ENCODE peak calls at places on chromosomes 16 and 17, in five cellular contexts. J, X, I, C and G are unnamed samples.

GRCh38 chr17:55005520-55005919 is 37.0 kb downstream of the STXBP4 start:
- DNase-seq in X (peak; percentile 30), I (no peak), C (no peak), J (no peak), G (peak; percentile 9)

GRCh38 chr17:50421308-50422031 is 4.5 kb upstream of the ACSF2 start:
- DNase-seq in J (no peak), X (no peak), C (no peak), I (no peak), G (peak; percentile 72)

GRCh38 chr16:52574105-52574437 is 27.1 kb upstream of the TOX3 start:
- DNase-seq in J (no peak), I (no peak), X (no peak), C (no peak), G (no peak)

GRCh38 chr17:34997355-34997862 is 17.1 kb downstream of the LIG3 start:
- DNase-seq in J (peak; percentile 69), X (no peak), I (no peak), C (no peak), G (no peak)

GRCh38 chr16:82382521-82382920 is 212.5 kb upstream of the MPHOSPH6 start:
- DNase-seq in C (no peak), X (no peak), J (no peak), I (no peak), G (no peak)

GRCh38 chr17:59815965-59816364 is 76.8 kb downstream of the TUBD1 start:
- DNase-seq in X (no peak), C (no peak), J (no peak), I (no peak), G (no peak)

GRCh38 chr17:51827140-51827539 is 331.4 kb downstream of the CA10 start:
- DNase-seq in I (no peak), X (no peak), J (no peak), C (no peak), G (no peak)

GRCh38 chr17:43723697-43724359 is 34.8 kb downstream of the SOST start:
- DNase-seq in J (no peak), I (no peak), C (no peak), X (no peak), G (no peak)

GRCh38 chr17:31931781-31932180 is 5.0 kb upstream of the SUZ12 start:
- DNase-seq in C (no peak), X (no peak), J (no peak), I (no peak), G (no peak)

GRCh38 chr17:60720763-60721531 is 43.3 kb downstream of the BCAS3 start:
- DNase-seq in C (peak; percentile 20), J (no peak), X (peak; percentile 16), I (no peak), G (peak; percentile 52)

GRCh38 chr17:34782271-34782670 is 179.0 kb downstream of the CCT6B start:
- DNase-seq in C (no peak), I (no peak), J (no peak), X (no peak), G (no peak)

GRCh38 chr16:65781363-65781762 is 585.1 kb upstream of the CDH5 start:
- DNase-seq in X (no peak), I (no peak), C (no peak), J (no peak), G (no peak)

GRCh38 chr17:80649672-80650338 is 105.2 kb downstream of the RPTOR start:
- DNase-seq in X (peak; percentile 77), I (no peak), J (peak; percentile 47), C (no peak), G (peak; percentile 45)

GRCh38 chr17:7048968-7049367 is 5.1 kb upstream of the SLC16A11 start:
- DNase-seq in J (no peak), X (no peak), C (no peak), I (no peak), G (no peak)

GRCh38 chr16:57422026-57422944 is 17.7 kb downstream of the CCL17 start:
- DNase-seq in C (no peak), J (no peak), I (no peak), X (peak; percentile 50), G (no peak)

GRCh38 chr17:11135819-11136218 is 105.2 kb upstream of the SHISA6 start:
- DNase-seq in X (no peak), I (no peak), C (no peak), J (no peak), G (no peak)

GRCh38 chr17:34095101-34095500 is 160.0 kb upstream of the CCL2 start:
- DNase-seq in C (no peak), I (no peak), J (no peak), X (no peak), G (no peak)

GRCh38 chr16:57017251-57017650 is 27.9 kb downstream of the NLRC5 start:
- DNase-seq in I (no peak), J (no peak), C (no peak), X (no peak), G (no peak)

GRCh38 chr16:14378684-14379467 is 251.2 kb downstream of the PARN start:
- DNase-seq in I (no peak), J (no peak), X (no peak), C (no peak), G (no peak)

GRCh38 chr17:19733953-19734526 is 14.1 kb downstream of the ALDH3A1 start:
- DNase-seq in I (no peak), X (no peak), C (no peak), J (no peak), G (no peak)

DNA sequence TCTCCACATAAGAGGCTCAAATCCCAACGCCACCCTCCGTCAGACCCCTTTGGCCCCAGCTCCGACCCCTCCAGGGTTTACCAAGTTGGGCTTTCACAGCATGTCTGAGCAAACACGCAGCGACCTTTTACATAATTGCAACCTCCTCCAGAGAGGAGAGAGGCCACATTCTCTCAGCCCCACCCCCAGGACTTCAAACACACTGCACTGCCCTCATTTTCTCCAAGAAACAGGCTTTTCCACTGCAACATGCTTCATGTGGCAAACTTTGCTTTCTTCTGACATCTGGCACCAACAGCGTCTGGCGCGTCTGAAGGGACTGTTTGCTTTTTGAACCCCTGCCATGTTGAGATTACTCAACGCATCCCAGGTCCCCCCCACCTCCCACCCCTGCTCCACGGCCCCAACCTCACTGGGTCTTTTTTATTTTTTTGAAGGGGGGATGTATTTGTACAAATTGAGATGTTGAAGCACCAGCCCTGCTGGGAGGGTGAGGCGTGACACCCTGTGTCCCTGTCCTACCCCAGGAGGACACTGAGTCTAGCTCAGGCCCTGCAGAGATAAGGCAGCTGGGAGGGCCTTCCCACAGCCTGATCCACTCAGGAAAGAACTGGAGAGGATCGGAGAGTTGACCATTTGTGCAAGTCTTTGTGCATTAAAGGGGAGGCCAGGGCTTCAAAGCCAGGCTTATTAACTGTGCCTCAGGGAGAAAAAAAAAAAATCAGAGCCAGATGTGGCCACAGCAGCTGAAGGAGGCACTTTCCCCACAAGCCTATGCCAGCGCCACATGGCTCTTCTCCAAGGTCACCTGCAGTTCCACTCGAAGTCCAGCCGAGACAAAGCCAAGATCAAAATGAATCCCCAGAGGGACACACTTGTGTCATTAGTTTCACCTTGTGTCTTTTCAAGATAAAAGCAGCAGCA is 29.7 kb downstream of the AXIN2 start:
- DNase-seq in C (no peak), J (peak; percentile 63), I (peak; percentile 76), X (peak; percentile 38), G (no peak)
- TF ChIP-seq CTCF in C (no peak), J (no peak), I (no peak), X (no peak), G (no peak)

DNA sequence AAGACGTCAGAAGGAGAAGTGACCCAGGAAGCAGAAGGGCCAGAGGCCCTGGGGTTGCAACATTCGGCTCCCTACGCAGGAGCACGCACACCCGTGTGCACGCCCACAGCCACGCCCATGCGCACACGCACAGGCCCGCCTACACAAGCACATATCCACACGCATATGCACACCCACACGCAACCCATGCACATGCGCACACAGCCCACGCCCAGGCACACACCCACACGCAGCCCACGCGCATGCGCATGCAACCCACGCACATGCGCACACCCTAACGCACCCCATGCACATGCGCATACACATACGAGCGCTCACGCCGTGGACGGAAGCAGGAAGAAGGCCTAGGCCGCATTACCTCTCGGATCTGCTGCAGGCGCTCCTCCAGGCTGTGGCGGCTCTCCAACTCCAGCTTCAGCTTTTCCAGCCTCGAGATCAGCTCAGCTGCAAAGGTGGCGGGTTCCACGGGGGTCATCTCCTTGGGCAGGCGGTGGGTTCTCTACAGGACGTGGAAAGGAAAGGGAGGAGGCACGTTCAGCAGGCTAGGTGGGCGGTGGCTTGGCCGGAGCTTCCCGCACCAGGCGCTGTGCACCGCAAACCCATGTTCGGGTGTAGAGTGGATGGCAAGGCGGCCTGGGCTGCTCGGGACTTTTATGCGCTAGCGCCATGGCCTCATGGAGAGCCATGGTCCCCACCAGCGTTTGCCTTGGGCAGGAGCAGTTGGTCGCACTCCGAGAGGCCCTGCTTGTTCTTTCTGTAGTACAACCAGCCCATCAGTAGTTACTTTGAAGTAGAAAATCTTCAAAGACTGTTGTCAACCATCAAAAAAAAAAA is 23.4 kb downstream of the AXIN2 start:
- DNase-seq in C (no peak), I (no peak), J (no peak), X (no peak), G (no peak)
- TF ChIP-seq CTCF in C (no peak), I (no peak), J (no peak), X (no peak), G (no peak)

GRCh38 chr17:4258867-4259266 is 4.9 kb downstream of the ANKFY1 start:
- DNase-seq in X (no peak), I (no peak), J (no peak), C (no peak), G (no peak)

GRCh38 chr17:4266550-4266949 is 2.8 kb upstream of the ANKFY1 start:
- DNase-seq in I (no peak), X (no peak), J (no peak), C (no peak), G (no peak)

GRCh38 chr17:4261452-4261851 is 2.3 kb downstream of the ANKFY1 start:
- DNase-seq in J (no peak), I (no peak), C (no peak), X (no peak), G (no peak)

GRCh38 chr17:4267402-4267801 is 3.6 kb upstream of the ANKFY1 start:
- DNase-seq in C (no peak), J (no peak), I (no peak), X (no peak), G (no peak)

GRCh38 chr17:4263282-4264215 is at the start of gene ANKFY1:
- DNase-seq in X (peak; percentile 98), J (peak; percentile 98), I (peak; percentile 98), C (peak; percentile 97), G (peak; percentile 98)
- TF ChIP-seq CTCF in X (no peak), J (no peak), I (no peak), C (no peak), G (no peak)

DNA sequence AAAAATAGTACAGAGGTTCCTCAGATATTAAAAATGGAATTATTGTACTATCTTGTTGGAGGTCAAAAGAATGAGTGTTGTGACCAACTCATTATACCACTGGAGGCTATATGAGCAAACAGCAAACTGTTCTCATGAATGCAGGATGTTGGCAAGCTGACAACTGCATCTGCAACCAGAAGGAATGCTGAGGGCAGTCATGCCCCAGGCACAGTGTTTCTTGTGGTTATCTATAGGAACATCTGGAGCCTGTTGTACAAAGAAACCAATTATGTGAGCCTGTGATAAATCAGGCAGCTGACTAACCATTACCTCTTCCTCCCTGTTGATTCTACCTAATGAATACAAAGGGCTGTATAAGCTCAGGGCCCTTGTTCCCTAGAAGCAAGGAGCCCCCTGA is 2057.1 kb downstream of the TP53TG3F start:
- DNase-seq in I (no peak), C (no peak), J (no peak), X (no peak), G (no peak)
- TF ChIP-seq CTCF in I (no peak), C (no peak), J (no peak), X (no peak), G (no peak)